ENCODE peak calls at places on chromosomes 1 and 21, in four cellular contexts. N is brain microvascular endothelial cell, Q is dorsolateral prefrontal cortex, D is kidney epithelial cell. H is an unnamed sample.

GRCh38 chr1:55375617-55376258 is 160.6 kb upstream of the USP24 start:
- DNase-seq in N (no peak), Q (peak), D (peak), H (no peak)

GRCh38 chr1:24535021-24535424 is 20.9 kb upstream of the NCMAP start:
- DNase-seq in N (no peak), Q (no peak), D (no peak), H (no peak)

GRCh38 chr1:172781513-172782140 is 122.7 kb downstream of the FASLG start:
- DNase-seq in N (no peak), Q (no peak), D (no peak), H (no peak)

GRCh38 chr1:55088413-55088812 is 49.1 kb downstream of the PCSK9 start:
- DNase-seq in N (no peak), Q (no peak), D (no peak), H (no peak)

GRCh38 chr1:64505944-64506658 is 36.2 kb downstream of the CACHD1 start:
- DNase-seq in N (no peak), Q (no peak), D (no peak), H (no peak)

GRCh38 chr1:10490271-10490970 is 15.7 kb downstream of the PEX14 start:
- DNase-seq in N (no peak), Q (no peak), D (no peak), H (no peak)

GRCh38 chr21:46641656-46642055 is 6.2 kb downstream of the PRMT2 start:
- DNase-seq in N (no peak), Q (no peak), D (no peak), H (no peak)

GRCh38 chr1:239426821-239427495 is 40.6 kb downstream of the CHRM3 start:
- DNase-seq in N (no peak), Q (no peak), D (no peak), H (no peak)

GRCh38 chr1:46622341-46622740 is 5.7 kb upstream of the MOB3C start:
- DNase-seq in N (peak), Q (peak), D (no peak), H (no peak)

GRCh38 chr1:203284411-203285208 is 20.7 kb upstream of the BTG2 start:
- DNase-seq in N (no peak), Q (no peak), D (no peak), H (no peak)

GRCh38 chr1:11595287-11595686 is 58.9 kb downstream of the FBXO2 start:
- DNase-seq in N (no peak), Q (no peak), D (no peak), H (no peak)

GRCh38 chr1:165679282-165680036 is 18.9 kb downstream of the ALDH9A1 start:
- DNase-seq in N (no peak), Q (no peak), D (no peak), H (no peak)

GRCh38 chr1:248811514-248812490 is 13.9 kb downstream of the SH3BP5L start:
- DNase-seq in N (no peak), Q (no peak), D (no peak), H (no peak)

GRCh38 chr1:10643607-10644306 is 152.7 kb downstream of the CASZ1 start:
- DNase-seq in N (no peak), Q (no peak), D (no peak), H (no peak)

GRCh38 chr1:109980324-109981127 is 4.0 kb upstream of the AHCYL1 start:
- DNase-seq in N (no peak), Q (no peak), D (no peak), H (no peak)

GRCh38 chr1:59005491-59006308 is 221.9 kb upstream of the JUN start:
- DNase-seq in N (no peak), Q (no peak), D (no peak), H (no peak)

GRCh38 chr21:42532466-42533181 is 19.0 kb downstream of the SLC37A1 start:
- DNase-seq in N (no peak), Q (no peak), D (no peak), H (no peak)

GRCh38 chr1:115364044-115364775 is 26.2 kb upstream of the NGF start:
- DNase-seq in N (peak), Q (no peak), D (no peak), H (no peak)
- TF ChIP-seq CTCF in N (no peak), Q (no peak), D (no peak), H (no peak)

GRCh38 chr1:151514366-151514765 is 3.2 kb downstream of the CGN start:
- DNase-seq in N (no peak), Q (no peak), D (no peak), H (no peak)

GRCh38 chr1:151511636-151512215 is 539 bp downstream of the CGN start:
- DNase-seq in N (no peak), Q (peak), D (no peak), H (no peak)

GRCh38 chr1:151513626-151514101 is 2.5 kb downstream of the CGN start:
- DNase-seq in N (no peak), Q (no peak), D (no peak), H (no peak)

GRCh38 chr1:151512326-151512725 is 1.1 kb downstream of the CGN start:
- DNase-seq in N (no peak), Q (peak), D (no peak), H (no peak)

DNA sequence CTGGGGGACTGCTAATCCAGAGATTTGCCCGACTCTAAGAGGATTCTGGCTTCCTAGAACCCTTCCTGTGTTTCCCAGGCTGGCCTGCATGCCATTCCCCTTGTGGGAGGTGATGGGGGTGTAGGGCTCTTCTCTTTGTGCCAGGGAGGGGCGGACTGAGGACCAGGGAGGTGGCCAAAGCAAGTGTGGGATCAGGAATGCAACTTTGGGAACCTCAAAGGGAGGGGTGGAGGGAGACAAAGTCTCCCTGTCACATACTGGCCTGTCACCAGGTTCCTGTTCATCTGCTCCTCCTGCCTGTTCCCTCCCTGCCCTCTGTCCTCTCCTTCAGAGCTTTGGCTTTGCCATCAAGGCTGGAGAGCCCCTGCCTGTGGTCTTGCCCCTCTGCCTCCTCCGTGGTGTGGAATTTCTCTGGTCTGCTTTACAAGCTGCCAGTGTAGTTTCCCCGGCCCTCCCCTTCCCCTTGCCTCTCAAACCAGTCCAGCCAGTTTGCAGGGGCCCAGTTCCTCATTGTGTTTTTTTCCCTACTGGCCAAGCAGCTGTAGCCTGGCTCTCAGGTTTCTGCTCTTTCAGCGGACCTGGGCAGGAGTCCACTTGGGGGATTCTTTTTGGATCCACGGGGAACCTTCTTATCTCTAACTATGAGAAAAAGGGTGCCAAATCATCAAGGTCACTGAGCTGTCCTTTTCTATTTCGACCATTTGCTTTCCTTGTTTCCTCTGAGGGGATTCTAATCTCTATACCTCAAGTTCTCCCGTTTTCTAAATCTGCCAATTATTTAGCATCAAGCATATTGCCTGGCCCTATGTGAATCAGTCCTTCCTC is 1.8 kb downstream of the CGN start:
- DNase-seq in N (no peak), Q (no peak), D (no peak), H (no peak)
- H3K4me3 ChIP-seq in N (no peak), Q (no peak), D (no peak), H (peak)

DNA sequence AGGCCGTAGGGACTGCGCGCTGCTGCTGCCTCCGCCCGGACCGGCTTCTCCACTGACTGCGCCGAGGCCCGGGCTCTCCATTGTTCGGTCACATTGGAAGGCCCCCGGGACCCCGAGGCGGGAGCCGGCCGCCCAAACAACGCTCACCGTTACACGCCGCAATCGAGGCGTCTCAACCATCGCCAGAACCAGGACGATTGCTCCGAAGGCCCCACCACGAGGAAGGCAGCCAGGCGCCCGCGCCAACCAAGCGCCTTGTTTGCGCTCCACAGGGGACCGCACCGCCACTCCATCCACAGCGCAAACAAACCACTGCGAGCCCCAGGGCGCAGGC is 595 bp downstream of the GLUL start:
- DNase-seq in N (peak), Q (no peak), D (no peak), H (no peak)
- TF ChIP-seq CTCF in N (no peak), Q (no peak), D (no peak), H (peak)

DNA sequence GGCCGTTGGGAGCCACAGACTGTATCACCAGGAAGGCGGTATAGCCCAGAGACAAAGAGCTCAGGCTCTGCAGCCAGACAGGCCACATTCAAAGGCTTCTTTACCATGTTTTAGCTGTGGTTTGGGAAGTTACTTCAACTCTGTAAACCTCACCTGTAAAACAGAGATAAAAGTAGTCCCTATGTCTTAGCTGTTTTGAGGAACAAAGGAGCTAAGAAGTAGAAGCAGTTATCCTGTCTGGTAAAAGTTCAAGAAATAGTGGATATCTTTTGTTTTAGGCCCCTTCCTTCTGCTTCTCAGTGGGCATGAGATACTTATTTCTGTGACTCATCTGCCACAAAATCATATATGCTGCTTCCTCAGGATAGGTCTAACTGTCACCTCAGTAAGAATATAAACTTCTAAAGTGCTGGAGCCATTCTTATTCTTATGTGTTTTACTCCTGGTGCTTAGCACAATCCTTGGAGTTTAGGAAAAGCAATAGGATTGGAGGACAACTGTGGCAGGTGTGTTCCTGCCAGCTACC is 6.5 kb downstream of the CD34 start:
- DNase-seq in N (no peak), Q (no peak), D (no peak), H (no peak)
- H3K4me3 ChIP-seq in N (no peak), Q (no peak), D (no peak), H (no peak)

GRCh38 chr1:39826583-39826982 is 37.9 kb upstream of the BMP8B start:
- DNase-seq in N (no peak), Q (no peak), D (no peak), H (no peak)
- TF ChIP-seq CTCF in N (no peak), Q (no peak), D (no peak), H (no peak)

DNA sequence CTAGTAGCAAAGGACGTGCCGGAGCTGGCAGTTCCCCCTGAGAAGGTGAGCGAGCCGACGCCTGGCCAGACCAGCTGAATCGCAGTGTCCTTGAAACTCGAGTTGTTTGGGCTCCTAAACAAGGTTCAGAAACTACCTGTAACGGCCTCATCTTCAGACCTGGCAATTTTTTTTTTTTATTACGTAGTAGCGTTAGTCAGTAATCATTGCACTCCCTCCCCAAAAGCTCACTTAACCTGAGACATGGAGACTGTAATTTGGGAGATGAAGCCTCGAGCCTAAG is 409 bp downstream of the LHX8 start:
- DNase-seq in N (no peak), Q (no peak), D (no peak), H (no peak)
- H3K4me3 ChIP-seq in N (no peak), Q (no peak), D (no peak), H (no peak)

GRCh38 chr1:168110896-168111545 is 25.7 kb downstream of the GPR161 start:
- DNase-seq in N (no peak), Q (no peak), D (no peak), H (no peak)
- TF ChIP-seq CTCF in N (no peak), Q (no peak), D (no peak), H (no peak)

DNA sequence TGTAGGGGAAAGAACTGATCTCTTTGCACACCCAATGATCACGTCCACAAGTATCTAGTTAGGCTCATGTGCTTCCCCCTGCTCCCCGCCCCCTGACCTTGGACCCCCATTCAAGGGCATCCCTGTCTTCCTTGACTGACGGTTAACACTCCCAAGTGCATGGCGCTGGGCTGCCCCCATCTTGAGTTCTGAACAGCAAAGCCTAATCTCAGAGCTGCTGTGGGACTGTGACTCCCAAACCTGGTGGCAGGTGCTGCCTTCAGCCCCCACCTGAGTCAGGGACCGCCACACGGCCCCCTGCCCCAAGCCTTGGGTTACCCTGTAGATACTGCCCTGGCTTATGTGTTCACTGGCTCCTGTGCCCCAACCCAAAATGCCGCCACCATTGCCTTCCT is 925 bp downstream of the TNNI1 start:
- DNase-seq in N (no peak), Q (no peak), D (no peak), H (no peak)
- H3K4me3 ChIP-seq in N (no peak), Q (no peak), D (no peak), H (no peak)

DNA sequence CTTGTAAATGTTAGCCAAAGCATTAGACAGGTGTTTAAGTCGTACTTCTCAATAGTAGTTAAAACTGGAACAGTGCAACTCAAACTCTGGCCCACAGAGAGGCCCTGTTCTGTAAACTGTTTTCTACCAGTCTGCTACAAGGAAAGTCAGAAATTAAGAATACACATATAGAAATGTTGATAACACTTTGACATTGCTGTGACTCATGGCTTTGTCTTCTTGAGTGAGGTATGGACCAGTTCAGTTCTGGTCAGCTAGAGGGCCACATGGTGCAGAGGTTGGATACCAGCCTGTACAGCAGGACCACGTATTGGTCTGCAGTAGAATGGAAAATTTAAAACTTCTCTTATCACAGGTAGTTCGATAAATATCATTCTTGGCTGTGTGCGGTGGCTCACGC is 22.3 kb downstream of the ZBTB8B start:
- DNase-seq in N (no peak), Q (no peak), D (no peak), H (no peak)
- TF ChIP-seq CTCF in N (no peak), Q (no peak), D (no peak), H (no peak)

DNA sequence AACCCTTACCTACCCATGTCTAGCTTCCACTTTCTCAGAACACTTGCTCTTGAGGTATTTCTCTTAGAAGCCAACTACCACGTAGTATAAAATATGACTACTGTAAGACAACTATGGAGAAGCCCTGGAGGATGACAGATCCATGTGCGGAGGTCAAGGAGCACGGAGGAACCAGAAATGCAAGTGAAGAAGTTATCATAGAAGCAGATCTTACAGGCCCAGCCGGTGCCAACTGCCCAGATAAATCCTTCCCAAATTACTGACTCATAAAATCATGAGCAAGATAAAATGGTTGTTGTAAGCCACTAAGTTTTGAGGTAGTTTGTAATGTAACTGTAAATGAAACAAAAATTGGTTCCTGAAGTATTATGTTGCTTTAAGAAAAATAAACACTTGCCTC is 12.6 kb downstream of the GTF2B start:
- DNase-seq in N (no peak), Q (no peak), D (no peak), H (no peak)
- H3K4me3 ChIP-seq in N (no peak), Q (no peak), D (no peak), H (no peak)